ENCODE peak calls at places on chromosome 11, in six cellular contexts. One of them, this sample, is unnamed.

GRCh38 chr11:112583246-112583893 is 322.7 kb upstream of the PLET1 start:
- DNase-seq in astrocyte of the spinal cord: no peak
- DNase-seq in hepatocyte: no peak
- DNase-seq in tibial artery: no peak
- DNase-seq in RPMI7951: peak
- DNase-seq in stimulated activated naive CD4-positive, alpha-beta T cell: no peak
- DNase-seq in this sample: no peak

GRCh38 chr11:22785251-22785650 is 44.4 kb downstream of the SVIP start:
- DNase-seq in astrocyte of the spinal cord: peak
- DNase-seq in hepatocyte: no peak
- DNase-seq in tibial artery: no peak
- DNase-seq in RPMI7951: no peak
- DNase-seq in stimulated activated naive CD4-positive, alpha-beta T cell: no peak
- DNase-seq in this sample: no peak

GRCh38 chr11:70715636-70716035 is 317.3 kb downstream of the CTTN start:
- DNase-seq in astrocyte of the spinal cord: no peak
- DNase-seq in hepatocyte: no peak
- DNase-seq in tibial artery: no peak
- DNase-seq in RPMI7951: no peak
- DNase-seq in stimulated activated naive CD4-positive, alpha-beta T cell: no peak
- DNase-seq in this sample: no peak

GRCh38 chr11:58578136-58578634 is 678 bp upstream of the ZFP91 start:
- DNase-seq in astrocyte of the spinal cord: peak
- DNase-seq in hepatocyte: peak
- DNase-seq in tibial artery: peak
- DNase-seq in RPMI7951: peak
- DNase-seq in stimulated activated naive CD4-positive, alpha-beta T cell: peak
- DNase-seq in this sample: peak

GRCh38 chr11:134556186-134556585 is 144.1 kb upstream of the B3GAT1 start:
- DNase-seq in astrocyte of the spinal cord: no peak
- DNase-seq in hepatocyte: no peak
- DNase-seq in tibial artery: no peak
- DNase-seq in RPMI7951: no peak
- DNase-seq in stimulated activated naive CD4-positive, alpha-beta T cell: no peak
- DNase-seq in this sample: no peak

GRCh38 chr11:55793321-55793720 is 2.0 kb upstream of the OR5D14 start:
- DNase-seq in astrocyte of the spinal cord: no peak
- DNase-seq in hepatocyte: no peak
- DNase-seq in tibial artery: no peak
- DNase-seq in RPMI7951: no peak
- DNase-seq in stimulated activated naive CD4-positive, alpha-beta T cell: no peak
- DNase-seq in this sample: no peak

GRCh38 chr11:62497132-62497915 is 49.3 kb downstream of the AHNAK start:
- DNase-seq in astrocyte of the spinal cord: peak
- DNase-seq in hepatocyte: peak
- DNase-seq in tibial artery: no peak
- DNase-seq in RPMI7951: peak
- DNase-seq in stimulated activated naive CD4-positive, alpha-beta T cell: no peak
- DNase-seq in this sample: no peak

GRCh38 chr11:86245369-86246292 is 1.1 kb downstream of the EED start:
- DNase-seq in astrocyte of the spinal cord: peak
- DNase-seq in hepatocyte: peak
- DNase-seq in tibial artery: no peak
- DNase-seq in RPMI7951: peak
- DNase-seq in stimulated activated naive CD4-positive, alpha-beta T cell: no peak
- DNase-seq in this sample: no peak

GRCh38 chr11:101346591-101346990 is 217.0 kb upstream of the PGR start:
- DNase-seq in astrocyte of the spinal cord: no peak
- DNase-seq in hepatocyte: no peak
- DNase-seq in tibial artery: no peak
- DNase-seq in RPMI7951: peak
- DNase-seq in stimulated activated naive CD4-positive, alpha-beta T cell: no peak
- DNase-seq in this sample: no peak

GRCh38 chr11:81007046-81007445 is 1566.2 kb upstream of the TENM4 start:
- DNase-seq in astrocyte of the spinal cord: peak
- DNase-seq in hepatocyte: peak
- DNase-seq in tibial artery: no peak
- DNase-seq in RPMI7951: peak
- DNase-seq in stimulated activated naive CD4-positive, alpha-beta T cell: no peak
- DNase-seq in this sample: no peak

GRCh38 chr11:35815556-35816315 is 128.1 kb upstream of the LDLRAD3 start:
- DNase-seq in astrocyte of the spinal cord: peak
- DNase-seq in hepatocyte: peak
- DNase-seq in tibial artery: no peak
- DNase-seq in RPMI7951: no peak
- DNase-seq in stimulated activated naive CD4-positive, alpha-beta T cell: no peak
- DNase-seq in this sample: peak

GRCh38 chr11:106990322-106990721 is 28.0 kb downstream of the GUCY1A2 start:
- DNase-seq in astrocyte of the spinal cord: no peak
- DNase-seq in hepatocyte: no peak
- DNase-seq in tibial artery: no peak
- DNase-seq in RPMI7951: no peak
- DNase-seq in stimulated activated naive CD4-positive, alpha-beta T cell: no peak
- DNase-seq in this sample: peak

GRCh38 chr11:124415356-124415923 is 9.2 kb downstream of the OR8B4 start:
- DNase-seq in astrocyte of the spinal cord: peak
- DNase-seq in hepatocyte: peak
- DNase-seq in tibial artery: no peak
- DNase-seq in RPMI7951: peak
- DNase-seq in stimulated activated naive CD4-positive, alpha-beta T cell: no peak
- DNase-seq in this sample: no peak

GRCh38 chr11:83219095-83219494 is 25.6 kb downstream of the ANKRD42 start:
- DNase-seq in astrocyte of the spinal cord: no peak
- DNase-seq in hepatocyte: peak
- DNase-seq in tibial artery: no peak
- DNase-seq in RPMI7951: peak
- DNase-seq in stimulated activated naive CD4-positive, alpha-beta T cell: no peak
- DNase-seq in this sample: no peak

GRCh38 chr11:128492461-128492860 is 94.9 kb downstream of the ETS1 start:
- DNase-seq in astrocyte of the spinal cord: no peak
- DNase-seq in hepatocyte: no peak
- DNase-seq in tibial artery: no peak
- DNase-seq in RPMI7951: peak
- DNase-seq in stimulated activated naive CD4-positive, alpha-beta T cell: no peak
- DNase-seq in this sample: no peak

GRCh38 chr11:133823211-133823610 is 22.1 kb downstream of the SPATA19 start:
- DNase-seq in astrocyte of the spinal cord: no peak
- DNase-seq in hepatocyte: no peak
- DNase-seq in tibial artery: no peak
- DNase-seq in RPMI7951: no peak
- DNase-seq in stimulated activated naive CD4-positive, alpha-beta T cell: no peak
- DNase-seq in this sample: no peak

GRCh38 chr11:6233984-6234313 is 487 bp downstream of the FHIP1B start:
- DNase-seq in astrocyte of the spinal cord: no peak
- DNase-seq in hepatocyte: no peak
- DNase-seq in tibial artery: no peak
- DNase-seq in RPMI7951: no peak
- DNase-seq in stimulated activated naive CD4-positive, alpha-beta T cell: no peak
- DNase-seq in this sample: no peak

GRCh38 chr11:129766858-129767604 is 48.6 kb upstream of the TMEM45B start:
- DNase-seq in astrocyte of the spinal cord: peak
- DNase-seq in hepatocyte: peak
- DNase-seq in tibial artery: no peak
- DNase-seq in RPMI7951: peak
- DNase-seq in stimulated activated naive CD4-positive, alpha-beta T cell: no peak
- DNase-seq in this sample: no peak

GRCh38 chr11:46347637-46348311 is 511 bp downstream of the DGKZ start:
- DNase-seq in astrocyte of the spinal cord: no peak
- DNase-seq in hepatocyte: no peak
- DNase-seq in tibial artery: peak
- DNase-seq in RPMI7951: no peak
- DNase-seq in stimulated activated naive CD4-positive, alpha-beta T cell: no peak
- DNase-seq in this sample: no peak

GRCh38 chr11:116473790-116474346 is 298.9 kb downstream of the BUD13 start:
- DNase-seq in astrocyte of the spinal cord: no peak
- DNase-seq in hepatocyte: no peak
- DNase-seq in tibial artery: no peak
- DNase-seq in RPMI7951: no peak
- DNase-seq in stimulated activated naive CD4-positive, alpha-beta T cell: no peak
- DNase-seq in this sample: no peak

GRCh38 chr11:73168925-73169579 is 26.9 kb upstream of the FCHSD2 start:
- DNase-seq in astrocyte of the spinal cord: no peak
- DNase-seq in hepatocyte: no peak
- DNase-seq in tibial artery: no peak
- DNase-seq in RPMI7951: no peak
- DNase-seq in stimulated activated naive CD4-positive, alpha-beta T cell: no peak
- DNase-seq in this sample: no peak

GRCh38 chr11:2586091-2586792 is 113.6 kb downstream of the KCNQ1OT1 start:
- DNase-seq in astrocyte of the spinal cord: no peak
- DNase-seq in hepatocyte: peak
- DNase-seq in tibial artery: peak
- DNase-seq in RPMI7951: no peak
- DNase-seq in stimulated activated naive CD4-positive, alpha-beta T cell: no peak
- DNase-seq in this sample: no peak

GRCh38 chr11:94032066-94032465 is 10.9 kb downstream of the HEPHL1 start:
- DNase-seq in astrocyte of the spinal cord: no peak
- DNase-seq in hepatocyte: no peak
- DNase-seq in tibial artery: no peak
- DNase-seq in RPMI7951: no peak
- DNase-seq in stimulated activated naive CD4-positive, alpha-beta T cell: no peak
- DNase-seq in this sample: no peak

GRCh38 chr11:12158926-12159325 is 48.5 kb downstream of the MICAL2 start:
- DNase-seq in astrocyte of the spinal cord: no peak
- DNase-seq in hepatocyte: peak
- DNase-seq in tibial artery: no peak
- DNase-seq in RPMI7951: no peak
- DNase-seq in stimulated activated naive CD4-positive, alpha-beta T cell: no peak
- DNase-seq in this sample: no peak

GRCh38 chr11:6273188-6273587 is 13.6 kb downstream of the CCKBR start:
- DNase-seq in astrocyte of the spinal cord: no peak
- DNase-seq in hepatocyte: no peak
- DNase-seq in tibial artery: no peak
- DNase-seq in RPMI7951: peak
- DNase-seq in stimulated activated naive CD4-positive, alpha-beta T cell: no peak
- DNase-seq in this sample: no peak

GRCh38 chr11:65899356-65900124 is 648 bp downstream of the FOSL1 start:
- DNase-seq in astrocyte of the spinal cord: peak
- DNase-seq in hepatocyte: peak
- DNase-seq in tibial artery: peak
- DNase-seq in RPMI7951: peak
- DNase-seq in stimulated activated naive CD4-positive, alpha-beta T cell: no peak
- DNase-seq in this sample: peak

GRCh38 chr11:118998822-118999221 is 884 bp downstream of the CENATAC start:
- DNase-seq in astrocyte of the spinal cord: peak
- DNase-seq in hepatocyte: peak
- DNase-seq in tibial artery: no peak
- DNase-seq in RPMI7951: peak
- DNase-seq in stimulated activated naive CD4-positive, alpha-beta T cell: no peak
- DNase-seq in this sample: no peak